ENCODE peak calls at places on chromosome 10, in five cellular contexts. One of them, this sample, is unnamed.

GRCh38 chr10:112758961-112759360 is 191.1 kb upstream of the TCF7L2 start:
- DNase-seq in tibial artery: no peak
- DNase-seq in HCT116: no peak
- DNase-seq in brain microvascular endothelial cell: no peak
- DNase-seq in endothelial cell of umbilical vein: no peak
- DNase-seq in this sample: no peak

GRCh38 chr10:89278034-89278535 is 23.8 kb upstream of the IFIT2 start:
- DNase-seq in tibial artery: no peak
- DNase-seq in HCT116: peak; percentile 67
- DNase-seq in brain microvascular endothelial cell: peak; percentile 96
- DNase-seq in endothelial cell of umbilical vein: peak; percentile 98
- DNase-seq in this sample: peak; percentile 93

GRCh38 chr10:113187066-113187777 is 237.2 kb downstream of the TCF7L2 start:
- DNase-seq in tibial artery: peak; percentile 84
- DNase-seq in HCT116: no peak
- DNase-seq in brain microvascular endothelial cell: peak; percentile 14
- DNase-seq in endothelial cell of umbilical vein: no peak
- DNase-seq in this sample: no peak

GRCh38 chr10:43421201-43421507 is 12.2 kb upstream of the HNRNPF start:
- DNase-seq in tibial artery: no peak
- DNase-seq in HCT116: no peak
- DNase-seq in brain microvascular endothelial cell: no peak
- DNase-seq in endothelial cell of umbilical vein: no peak
- DNase-seq in this sample: no peak

GRCh38 chr10:120495226-120495625 is 38.2 kb downstream of the PLPP4 start:
- DNase-seq in tibial artery: no peak
- DNase-seq in HCT116: no peak
- DNase-seq in brain microvascular endothelial cell: no peak
- DNase-seq in endothelial cell of umbilical vein: peak; percentile 18
- DNase-seq in this sample: no peak

GRCh38 chr10:115171392-115171960 is 78.3 kb downstream of the ATRNL1 start:
- DNase-seq in tibial artery: no peak
- DNase-seq in HCT116: peak; percentile 7
- DNase-seq in brain microvascular endothelial cell: no peak
- DNase-seq in endothelial cell of umbilical vein: peak; percentile 16
- DNase-seq in this sample: no peak

GRCh38 chr10:54958844-54959243 is 157.8 kb upstream of the PCDH15 start:
- DNase-seq in tibial artery: no peak
- DNase-seq in HCT116: no peak
- DNase-seq in brain microvascular endothelial cell: no peak
- DNase-seq in endothelial cell of umbilical vein: peak; percentile 5
- DNase-seq in this sample: no peak

GRCh38 chr10:78211476-78212110 is 177.9 kb downstream of the RPS24 start:
- DNase-seq in tibial artery: no peak
- DNase-seq in HCT116: peak; percentile 6
- DNase-seq in brain microvascular endothelial cell: peak; percentile 29
- DNase-seq in endothelial cell of umbilical vein: peak; percentile 55
- DNase-seq in this sample: peak; percentile 30

GRCh38 chr10:81875680-81876252 is 772 bp downstream of the NRG3 start:
- DNase-seq in tibial artery: no peak
- DNase-seq in HCT116: no peak
- DNase-seq in brain microvascular endothelial cell: no peak
- DNase-seq in endothelial cell of umbilical vein: no peak
- DNase-seq in this sample: no peak

GRCh38 chr10:92241158-92241500 is 49.7 kb downstream of the CPEB3 start:
- DNase-seq in tibial artery: no peak
- DNase-seq in HCT116: no peak
- DNase-seq in brain microvascular endothelial cell: no peak
- DNase-seq in endothelial cell of umbilical vein: no peak
- DNase-seq in this sample: no peak

GRCh38 chr10:22479419-22479818 is 134.1 kb downstream of the SPAG6 start:
- DNase-seq in tibial artery: no peak
- DNase-seq in HCT116: no peak
- DNase-seq in brain microvascular endothelial cell: no peak
- DNase-seq in endothelial cell of umbilical vein: no peak
- DNase-seq in this sample: no peak

GRCh38 chr10:99659868-99660366 is 608 bp downstream of the ENTPD7 start:
- DNase-seq in tibial artery: no peak
- DNase-seq in HCT116: no peak
- DNase-seq in brain microvascular endothelial cell: no peak
- DNase-seq in endothelial cell of umbilical vein: peak; percentile 17
- DNase-seq in this sample: no peak

GRCh38 chr10:89295597-89295996 is 6.2 kb upstream of the IFIT2 start:
- DNase-seq in tibial artery: no peak
- DNase-seq in HCT116: no peak
- DNase-seq in brain microvascular endothelial cell: no peak
- DNase-seq in endothelial cell of umbilical vein: no peak
- DNase-seq in this sample: peak; percentile 66

GRCh38 chr10:131199646-131200045 is 111.9 kb downstream of the TCERG1L start:
- DNase-seq in tibial artery: peak; percentile 28
- DNase-seq in HCT116: no peak
- DNase-seq in brain microvascular endothelial cell: no peak
- DNase-seq in endothelial cell of umbilical vein: no peak
- DNase-seq in this sample: no peak

GRCh38 chr10:184911-185310 is 49.7 kb downstream of the ZMYND11 start:
- DNase-seq in tibial artery: no peak
- DNase-seq in HCT116: no peak
- DNase-seq in brain microvascular endothelial cell: no peak
- DNase-seq in endothelial cell of umbilical vein: no peak
- DNase-seq in this sample: no peak

GRCh38 chr10:32271617-32272016 is 75.3 kb downstream of the EPC1 start:
- DNase-seq in tibial artery: no peak
- DNase-seq in HCT116: no peak
- DNase-seq in brain microvascular endothelial cell: peak; percentile 46
- DNase-seq in endothelial cell of umbilical vein: no peak
- DNase-seq in this sample: no peak

GRCh38 chr10:103982639-103983038 is 15.7 kb downstream of the SLK start:
- DNase-seq in tibial artery: no peak
- DNase-seq in HCT116: peak; percentile 34
- DNase-seq in brain microvascular endothelial cell: no peak
- DNase-seq in endothelial cell of umbilical vein: peak; percentile 46
- DNase-seq in this sample: no peak

GRCh38 chr10:110074986-110075664 is 67.3 kb downstream of the ADD3 start:
- DNase-seq in tibial artery: no peak
- DNase-seq in HCT116: no peak
- DNase-seq in brain microvascular endothelial cell: peak; percentile 84
- DNase-seq in endothelial cell of umbilical vein: peak; percentile 92
- DNase-seq in this sample: peak; percentile 75

GRCh38 chr10:91879514-91880170 is 29.6 kb downstream of the FGFBP3 start:
- DNase-seq in tibial artery: no peak
- DNase-seq in HCT116: no peak
- DNase-seq in brain microvascular endothelial cell: no peak
- DNase-seq in endothelial cell of umbilical vein: no peak
- DNase-seq in this sample: no peak

GRCh38 chr10:95475003-95475383 is 86.2 kb downstream of the SORBS1 start:
- DNase-seq in tibial artery: no peak
- DNase-seq in HCT116: no peak
- DNase-seq in brain microvascular endothelial cell: no peak
- DNase-seq in endothelial cell of umbilical vein: no peak
- DNase-seq in this sample: no peak

GRCh38 chr10:986137-986825 is 2.0 kb upstream of the GTPBP4 start:
- DNase-seq in tibial artery: no peak
- DNase-seq in HCT116: no peak
- DNase-seq in brain microvascular endothelial cell: peak; percentile 83
- DNase-seq in endothelial cell of umbilical vein: no peak
- DNase-seq in this sample: no peak

GRCh38 chr10:26733750-26734568 is 36.5 kb downstream of the PDSS1 start:
- DNase-seq in tibial artery: no peak
- DNase-seq in HCT116: no peak
- DNase-seq in brain microvascular endothelial cell: no peak
- DNase-seq in endothelial cell of umbilical vein: no peak
- DNase-seq in this sample: no peak

GRCh38 chr10:52639652-52640051 is 132.9 kb downstream of the MBL2 start:
- DNase-seq in tibial artery: no peak
- DNase-seq in HCT116: no peak
- DNase-seq in brain microvascular endothelial cell: no peak
- DNase-seq in endothelial cell of umbilical vein: no peak
- DNase-seq in this sample: no peak

GRCh38 chr10:63273575-63273974 is 140.4 kb downstream of the NRBF2 start:
- DNase-seq in tibial artery: no peak
- DNase-seq in HCT116: no peak
- DNase-seq in brain microvascular endothelial cell: no peak
- DNase-seq in endothelial cell of umbilical vein: peak; percentile 85
- DNase-seq in this sample: no peak
- H3K27ac ChIP-seq in tibial artery: peak overlapping the region; percentile 4
- H3K27ac ChIP-seq in HCT116: no peak overlapping the region
- H3K27ac ChIP-seq in brain microvascular endothelial cell: no peak overlapping the region
- H3K27ac ChIP-seq in endothelial cell of umbilical vein: peak overlapping the region; percentile 75
- H3K27ac ChIP-seq in this sample: no peak overlapping the region

GRCh38 chr10:11603741-11604140 is 7.7 kb downstream of the USP6NL start:
- DNase-seq in tibial artery: no peak
- DNase-seq in HCT116: no peak
- DNase-seq in brain microvascular endothelial cell: no peak
- DNase-seq in endothelial cell of umbilical vein: no peak
- DNase-seq in this sample: no peak

GRCh38 chr10:11602357-11602756 is 9.1 kb downstream of the USP6NL start:
- DNase-seq in tibial artery: no peak
- DNase-seq in HCT116: no peak
- DNase-seq in brain microvascular endothelial cell: no peak
- DNase-seq in endothelial cell of umbilical vein: no peak
- DNase-seq in this sample: no peak

GRCh38 chr10:11602919-11603523 is 8.4 kb downstream of the USP6NL start:
- DNase-seq in tibial artery: no peak
- DNase-seq in HCT116: peak; percentile 18
- DNase-seq in brain microvascular endothelial cell: no peak
- DNase-seq in endothelial cell of umbilical vein: peak; percentile 51
- DNase-seq in this sample: no peak

GRCh38 chr10:11605807-11606408 is 5.5 kb downstream of the USP6NL start:
- DNase-seq in tibial artery: no peak
- DNase-seq in HCT116: no peak
- DNase-seq in brain microvascular endothelial cell: no peak
- DNase-seq in endothelial cell of umbilical vein: no peak
- DNase-seq in this sample: no peak

DNA sequence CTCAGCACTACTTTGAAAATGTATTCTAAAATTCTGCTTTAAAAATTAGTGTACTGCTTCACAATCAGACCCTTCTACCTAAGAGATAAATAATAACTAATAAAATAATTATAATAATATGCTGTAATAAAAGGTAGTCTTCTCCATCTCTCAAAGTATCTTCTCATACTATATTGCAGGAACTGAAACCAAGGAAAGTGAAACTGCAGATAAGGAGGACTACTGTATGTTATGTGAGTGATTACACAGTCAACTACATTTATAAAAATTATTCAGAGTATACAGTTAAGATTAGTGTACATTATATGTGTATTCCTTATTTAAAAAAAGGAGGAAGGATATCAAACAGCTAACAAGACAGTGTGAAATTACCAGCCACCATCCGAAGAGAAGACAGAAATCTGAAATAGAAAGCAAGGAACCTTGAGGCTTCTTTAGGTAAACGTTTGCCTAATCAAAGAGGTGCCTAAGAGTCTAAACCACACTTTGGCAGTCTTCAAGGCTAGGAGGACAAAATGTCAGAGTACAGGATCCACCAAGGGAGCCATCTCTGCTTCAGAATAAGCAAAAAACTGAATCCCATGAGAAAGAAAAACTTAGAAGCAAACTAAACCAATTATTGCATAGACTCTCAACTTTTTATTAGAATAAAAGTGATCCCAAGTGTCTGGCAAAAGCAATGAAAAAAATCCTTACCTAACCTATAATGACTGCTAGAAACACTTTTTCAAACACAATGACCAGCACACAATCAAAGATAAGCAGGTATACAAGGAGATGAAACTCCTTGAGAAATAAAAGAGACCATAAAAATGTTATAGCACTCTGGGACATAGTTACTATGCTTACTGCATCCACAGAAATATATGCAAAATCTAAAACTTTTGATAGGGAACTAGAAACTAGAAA is 6.5 kb downstream of the USP6NL start:
- DNase-seq in tibial artery: no peak
- DNase-seq in HCT116: no peak
- DNase-seq in brain microvascular endothelial cell: no peak
- DNase-seq in endothelial cell of umbilical vein: no peak
- DNase-seq in this sample: no peak
- H3K4me3 ChIP-seq in tibial artery: no peak overlapping the region
- H3K4me3 ChIP-seq in HCT116: no peak overlapping the region
- H3K4me3 ChIP-seq in brain microvascular endothelial cell: no peak overlapping the region
- H3K4me3 ChIP-seq in endothelial cell of umbilical vein: no peak overlapping the region
- H3K4me3 ChIP-seq in this sample: no peak overlapping the region

DNA sequence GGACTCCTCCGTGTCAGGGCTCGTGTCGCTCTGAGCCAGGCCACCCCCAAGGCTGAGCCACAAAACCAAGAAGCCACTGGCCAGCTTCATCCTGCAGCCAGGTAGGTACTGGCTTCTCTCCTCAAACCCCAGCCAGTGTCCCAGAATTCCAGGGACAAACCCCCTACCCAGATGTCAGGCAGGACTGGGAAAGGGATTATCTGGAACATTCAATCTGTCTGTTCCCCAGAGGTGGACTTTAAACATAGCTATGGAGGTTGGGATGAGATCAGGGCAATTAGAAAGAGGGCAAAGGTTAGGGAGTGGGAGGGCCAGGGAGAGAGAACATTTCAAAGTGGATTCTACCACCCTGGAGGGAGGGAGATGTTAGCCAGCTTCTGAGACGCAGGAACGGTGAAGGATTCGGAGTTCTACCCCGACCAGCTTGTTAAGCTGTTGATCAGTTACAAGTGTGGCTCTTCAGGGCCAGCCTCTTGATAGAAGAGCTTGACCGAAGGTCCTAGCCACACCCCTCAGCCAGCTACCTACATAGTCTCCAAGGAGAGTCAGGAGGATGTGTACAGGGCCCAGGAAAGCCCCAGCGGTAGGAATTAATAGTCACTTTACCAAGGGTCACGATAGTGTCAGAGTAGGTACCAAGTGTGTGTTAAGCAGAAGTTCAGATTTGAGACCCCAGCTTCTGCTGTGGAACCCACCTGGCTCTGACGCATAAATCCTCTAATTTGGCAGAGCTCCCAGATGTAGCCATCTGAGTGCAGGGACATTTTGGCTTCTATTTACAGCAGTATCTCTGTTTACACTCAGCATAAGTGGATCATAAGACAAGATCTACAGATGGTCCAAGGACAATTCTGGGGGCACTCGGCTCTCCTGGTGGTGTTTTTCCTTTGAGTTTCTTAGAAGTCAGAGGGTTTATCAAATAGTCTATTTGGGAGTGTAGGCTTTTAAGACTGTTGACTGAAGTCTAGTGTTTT is at the start of gene PLA2G12B:
- DNase-seq in tibial artery: no peak
- DNase-seq in HCT116: no peak
- DNase-seq in brain microvascular endothelial cell: no peak
- DNase-seq in endothelial cell of umbilical vein: no peak
- DNase-seq in this sample: no peak
- TF ChIP-seq CTCF in tibial artery: no peak
- TF ChIP-seq CTCF in HCT116: no peak
- TF ChIP-seq CTCF in brain microvascular endothelial cell: no peak
- TF ChIP-seq CTCF in endothelial cell of umbilical vein: no peak
- TF ChIP-seq CTCF in this sample: no peak

DNA sequence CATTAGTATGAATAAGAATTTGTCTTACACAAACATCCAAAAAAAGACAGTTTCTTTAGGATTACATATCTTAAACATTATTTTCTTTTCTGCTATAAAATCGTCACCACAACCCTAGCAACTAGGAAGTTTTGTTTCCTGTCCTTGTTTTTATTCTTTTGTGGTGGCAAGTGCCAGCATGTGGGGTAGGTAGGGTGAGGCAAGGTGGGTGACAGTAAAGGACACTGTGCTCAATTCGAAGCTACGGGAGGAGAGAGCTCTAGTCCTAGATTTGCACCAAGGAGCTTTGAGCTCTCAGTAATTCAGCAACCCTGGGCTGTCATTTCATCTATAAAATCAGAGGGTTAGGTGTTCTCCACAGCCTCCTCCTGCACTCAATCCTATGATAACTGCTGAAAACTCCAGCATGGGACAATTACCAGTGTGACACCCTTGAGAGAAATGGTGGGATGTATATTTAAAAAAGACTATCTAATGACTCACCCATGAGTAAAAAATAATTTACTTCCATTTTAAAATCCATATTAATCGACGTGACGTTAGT is 187.1 kb downstream of the FAM107B start:
- DNase-seq in tibial artery: no peak
- DNase-seq in HCT116: no peak
- DNase-seq in brain microvascular endothelial cell: no peak
- DNase-seq in endothelial cell of umbilical vein: no peak
- DNase-seq in this sample: no peak
- H3K27ac ChIP-seq in tibial artery: peak overlapping the region; percentile 77
- H3K27ac ChIP-seq in HCT116: no peak overlapping the region
- H3K27ac ChIP-seq in brain microvascular endothelial cell: peak overlapping the region; percentile 89
- H3K27ac ChIP-seq in endothelial cell of umbilical vein: peak overlapping the region; percentile 99
- H3K27ac ChIP-seq in this sample: peak overlapping the region; percentile 99